ENCODE peak calls at places on chromosomes 13 and 19, in seven cellular contexts. A is PC-3; O is cardiac muscle cell; Z is astrocyte; P is iris pigment epithelial cell; H is activated T-cell treated with anti-CD3 and anti-CD28 coated beads, Interleukin-2, amount 50 U/mL, for 72 hours; U is choroid plexus epithelial cell. G is an unnamed sample.

GRCh38 chr19:12828494-12828893 is 5.9 kb downstream of the RTBDN start:
- DNase-seq in H (peak; percentile 63), Z (no peak), P (no peak), O (peak; percentile 49), U (no peak), A (peak; percentile 49), G (no peak)

GRCh38 chr13:37769078-37769477 is 100.5 kb downstream of the TRPC4 start:
- DNase-seq in A (peak; percentile 21), P (no peak), O (no peak), Z (no peak), H (no peak), U (no peak), G (no peak)

GRCh38 chr19:2550431-2551171 is 74.7 kb downstream of the GADD45B start:
- DNase-seq in P (peak; percentile 32), U (no peak), Z (no peak), A (no peak), O (no peak), H (no peak), G (no peak)

GRCh38 chr13:91302070-91302469 is 45.4 kb upstream of the MIR17HG start:
- DNase-seq in H (no peak), P (no peak), O (no peak), U (no peak), Z (no peak), A (no peak), G (no peak)

GRCh38 chr13:98653471-98653985 is 76.6 kb upstream of the STK24 start:
- DNase-seq in A (peak; percentile 84), O (peak; percentile 89), U (peak; percentile 86), H (peak; percentile 76), Z (peak; percentile 34), P (peak; percentile 71), G (peak; percentile 68)

GRCh38 chr19:48418317-48419064 is 25.0 kb downstream of the GRIN2D start:
- DNase-seq in P (no peak), U (no peak), O (no peak), H (no peak), Z (peak; percentile 56), A (peak; percentile 14), G (no peak)

GRCh38 chr13:50033696-50034095 is 18.5 kb downstream of the KCNRG start:
- DNase-seq in Z (peak; percentile 39), H (no peak), O (no peak), A (no peak), P (peak; percentile 73), U (peak; percentile 81), G (no peak)

GRCh38 chr19:658916-659839 is 3.8 kb downstream of the RNF126 start:
- DNase-seq in H (no peak), P (no peak), Z (peak; percentile 53), O (no peak), U (no peak), A (no peak), G (no peak)

GRCh38 chr19:13938361-13939027 is at the start of gene PODNL1:
- DNase-seq in Z (peak; percentile 78), A (no peak), H (no peak), P (peak; percentile 48), U (peak; percentile 45), O (no peak), G (peak; percentile 33)

GRCh38 chr19:55473613-55474012 is 2.8 kb upstream of the ZNF628 start:
- DNase-seq in A (no peak), H (no peak), U (peak; percentile 60), Z (no peak), O (no peak), P (no peak), G (no peak)

GRCh38 chr19:29680937-29681336 is 15.7 kb downstream of the PLEKHF1 start:
- DNase-seq in U (no peak), A (no peak), P (no peak), Z (no peak), H (no peak), O (no peak), G (no peak)

GRCh38 chr13:99982021-99982740 is 597 bp downstream of the ZIC2 start:
- DNase-seq in U (no peak), Z (no peak), A (no peak), H (no peak), O (peak; percentile 62), P (no peak), G (no peak)

G was measured in amniotic stem cell.